ENCODE peak calls at places on chromosomes 12 and 14, in six cellular contexts. P, L, V, E, D and B are unnamed samples. For H3K9me2 and H3F3A, the result is how much of the 10 kb centered on the place peaks cover.

GRCh38 chr12:133130038-133130807 is at the start of the genes ZNF10 and ZNF891:
- DNase-seq in P (peak), L (peak), V (peak), E (peak), D (peak), B (peak)

GRCh38 chr12:125193798-125194562 is 128.7 kb downstream of the AACS start:
- DNase-seq in P (peak), L (no peak), V (peak), E (peak), D (no peak), B (peak)

GRCh38 chr14:101062065-101062450 is 158.5 kb upstream of the RTL1 start:
- DNase-seq in P (no peak), L (no peak), V (no peak), E (no peak), D (no peak), B (no peak)

GRCh38 chr12:122876724-122877123 is 19.2 kb downstream of the VPS37B start:
- DNase-seq in P (no peak), L (no peak), V (no peak), E (no peak), D (no peak), B (no peak)

GRCh38 chr12:48973992-48974673 is 2.6 kb upstream of the WNT10B start:
- DNase-seq in P (peak), L (no peak), V (no peak), E (peak), D (no peak), B (peak)

GRCh38 chr12:42716521-42716920 is 127.0 kb upstream of the PRICKLE1 start:
- DNase-seq in P (peak), L (no peak), V (no peak), E (no peak), D (no peak), B (no peak)

GRCh38 chr14:99348816-99349609 is 77.0 kb upstream of the BCL11B start:
- DNase-seq in P (peak), L (no peak), V (no peak), E (no peak), D (no peak), B (no peak)

GRCh38 chr14:50736932-50737419 is 68.9 kb upstream of the SAV1 start:
- DNase-seq in P (no peak), L (no peak), V (no peak), E (no peak), D (no peak), B (no peak)

GRCh38 chr14:62691613-62692489 is 353.4 kb downstream of the KCNH5 start:
- DNase-seq in P (peak), L (no peak), V (peak), E (no peak), D (peak), B (no peak)

GRCh38 chr12:15146585-15146984 is 74.6 kb downstream of the RERG start:
- DNase-seq in P (no peak), L (no peak), V (no peak), E (no peak), D (no peak), B (peak)

GRCh38 chr12:52246720-52247621 is 13.9 kb downstream of the KRT7 start:
- DNase-seq in P (no peak), L (no peak), V (peak), E (no peak), D (peak), B (peak)

GRCh38 chr12:57142727-57143126 is 4.7 kb downstream of the LRP1-AS start:
- DNase-seq in P (no peak), L (no peak), V (no peak), E (no peak), D (no peak), B (no peak)

GRCh38 chr12:116266631-116267349 is 10.7 kb downstream of the MED13L start:
- DNase-seq in P (peak), L (no peak), V (no peak), E (no peak), D (no peak), B (no peak)

GRCh38 chr12:65238609-65239008 is 39.9 kb upstream of the MSRB3 start:
- DNase-seq in P (no peak), L (no peak), V (no peak), E (no peak), D (no peak), B (no peak)

GRCh38 chr14:95381726-95382125 is 62.0 kb upstream of the CLMN start:
- DNase-seq in P (no peak), L (no peak), V (no peak), E (no peak), D (no peak), B (no peak)

GRCh38 chr12:29309320-29309902 is 71.6 kb downstream of the ERGIC2 start:
- DNase-seq in P (peak), L (no peak), V (peak), E (no peak), D (no peak), B (peak)

GRCh38 chr14:95262511-95262891 is 57.2 kb downstream of the CLMN start:
- DNase-seq in P (no peak), L (no peak), V (no peak), E (no peak), D (no peak), B (no peak)

DNA sequence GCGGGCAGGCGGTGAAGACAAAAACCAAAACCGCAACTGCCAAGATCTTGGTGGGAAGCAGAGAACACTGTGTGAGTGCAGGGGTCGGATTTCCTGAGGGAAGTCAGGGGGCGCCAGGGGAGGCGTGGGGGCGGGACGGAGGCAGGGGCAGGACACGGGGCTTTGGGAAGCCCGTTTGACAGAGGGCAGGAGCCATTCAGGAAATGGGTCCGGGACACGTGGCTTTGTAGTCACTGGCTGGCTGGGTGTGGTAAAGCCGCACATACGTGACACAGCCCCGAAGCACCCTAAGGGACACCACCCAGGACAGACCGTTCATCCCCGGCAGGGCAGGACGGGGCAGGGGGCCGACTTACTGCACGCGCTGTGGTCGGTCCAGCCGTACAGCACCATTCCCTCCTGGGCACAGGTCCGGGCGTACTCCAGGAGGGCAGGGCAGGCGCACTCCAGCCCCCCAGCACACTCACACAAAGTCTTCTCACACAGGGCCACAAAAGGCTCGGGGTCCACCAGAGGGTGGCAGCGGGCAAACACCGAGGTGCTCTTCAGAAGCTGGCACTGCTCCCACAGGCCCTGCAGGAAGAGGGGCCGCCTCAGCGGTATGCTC is 49.4 kb downstream of the VWF start:
- DNase-seq in P (peak), L (peak), V (no peak), E (no peak), D (no peak), B (peak)
- H3K9me2 ChIP-seq in P (under half), L (under half), V (under half), E (under half), D (under half), B (under half)

DNA sequence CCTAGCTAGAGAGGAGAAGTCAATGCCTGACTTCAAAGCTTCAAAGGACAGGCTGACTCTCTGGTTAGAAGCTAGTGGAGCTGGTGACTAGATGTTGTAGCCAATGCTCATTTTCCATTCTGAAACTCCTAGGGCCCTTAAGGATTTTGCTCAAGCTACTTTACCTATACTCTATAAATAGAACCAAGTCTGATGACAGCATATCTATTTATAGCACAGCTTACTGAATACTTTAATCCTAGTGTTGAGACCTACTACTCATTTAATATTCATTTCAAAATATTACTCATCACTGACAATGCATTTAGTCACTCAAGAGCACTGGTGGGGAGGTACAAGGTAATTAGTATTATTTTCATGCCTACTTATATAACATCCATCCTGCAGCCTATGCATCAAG is 137.2 kb upstream of the PELI2 start:
- DNase-seq in P (no peak), L (no peak), V (no peak), E (no peak), D (no peak), B (no peak)
- H3F3A ChIP-seq in P (under half), L (under half), V (under half), E (under half), D (under half), B (under half)

GRCh38 chr12:51118706-51119105 is 35.3 kb upstream of the CSRNP2 start:
- DNase-seq in P (peak), L (no peak), V (peak), E (no peak), D (peak), B (no peak)
- H3K9me2 ChIP-seq in P (under half), L (under half), V (under half), E (under half), D (under half), B (under half)

GRCh38 chr12:6765634-6766581 is at the start of gene PTMS:
- DNase-seq in P (peak), L (no peak), V (peak), E (peak), D (peak), B (peak)
- H3F3A ChIP-seq in P (under half), L (under half), V (under half), E (under half), D (under half), B (under half)